ENCODE peak calls at places on chromosomes 3 and 15, in nine cellular contexts. S is IMR-90, L is left lung, B is HAP-1, J is lower lobe of right lung, V is heart left ventricle, Y is dorsolateral prefrontal cortex, D is PC-3, G is GM23248. K is an unnamed sample.

GRCh38 chr3:43770426-43771103 is 79.8 kb downstream of the ABHD5 start:
- DNase-seq in D (peak; percentile 50), V (peak; percentile 51), S (no peak), B (no peak), Y (peak; percentile 32), J (peak; percentile 68), G (peak; percentile 78), L (no peak), K (no peak)

GRCh38 chr15:41936649-41937567 is 35.4 kb downstream of the EHD4 start:
- DNase-seq in V (peak; percentile 49), Y (no peak), D (no peak), B (no peak), S (peak; percentile 55), J (no peak), L (no peak), G (peak; percentile 81), K (no peak)

GRCh38 chr3:64196236-64196929 is 28.9 kb downstream of the PRICKLE2 start:
- DNase-seq in B (no peak), G (no peak), Y (no peak), V (no peak), L (no peak), J (no peak), D (no peak), S (no peak), K (no peak)

GRCh38 chr3:136645915-136646314 is 106.3 kb downstream of the STAG1 start:
- DNase-seq in G (no peak), Y (no peak), V (no peak), L (no peak), S (no peak), B (no peak), D (no peak), J (no peak), K (no peak)

GRCh38 chr3:159804726-159805410 is 183.8 kb upstream of the IL12A start:
- DNase-seq in J (peak; percentile 49), S (peak; percentile 92), B (peak; percentile 73), Y (peak; percentile 70), D (peak; percentile 93), G (peak; percentile 94), V (peak; percentile 77), L (no peak), K (peak; percentile 89)

GRCh38 chr3:101784850-101785613 is 6.0 kb downstream of the NXPE3 start:
- DNase-seq in B (no peak), J (no peak), Y (no peak), L (no peak), G (no peak), S (no peak), D (no peak), V (no peak), K (no peak)

GRCh38 chr15:89587955-89588354 is 12.7 kb downstream of the TICRR start:
- DNase-seq in B (no peak), S (peak; percentile 78), L (no peak), V (no peak), Y (no peak), D (peak; percentile 62), J (no peak), G (peak; percentile 76), K (peak; percentile 56)

GRCh38 chr3:95162794-95163193 is 1099.9 kb downstream of the NSUN3 start:
- DNase-seq in L (no peak), B (no peak), J (no peak), S (no peak), G (no peak), V (no peak), D (no peak), Y (no peak), K (no peak)

GRCh38 chr15:52098328-52098727 is 14.2 kb downstream of the BCL2L10 start:
- DNase-seq in B (no peak), G (no peak), J (no peak), V (no peak), S (no peak), D (no peak), Y (no peak), L (no peak), K (no peak)

GRCh38 chr3:125585595-125586223 is 9.6 kb downstream of the OSBPL11 start:
- DNase-seq in V (peak; percentile 56), G (peak; percentile 76), D (peak; percentile 64), J (no peak), B (peak; percentile 76), L (no peak), S (peak; percentile 82), Y (peak; percentile 48), K (peak; percentile 88)

GRCh38 chr3:169243122-169243521 is 420.4 kb downstream of the MECOM start:
- DNase-seq in B (peak; percentile 83), L (no peak), Y (no peak), S (peak; percentile 10), V (no peak), G (no peak), D (no peak), J (no peak), K (no peak)

GRCh38 chr3:43632269-43632733 is 10.5 kb upstream of the ANO10 start:
- DNase-seq in D (peak; percentile 98), S (peak; percentile 90), V (no peak), G (peak; percentile 95), B (no peak), Y (peak; percentile 3), L (no peak), J (no peak), K (no peak)

GRCh38 chr3:133412511-133413165 is 12.8 kb downstream of the BFSP2 start:
- DNase-seq in G (peak; percentile 90), S (peak; percentile 85), L (peak; percentile 71), D (no peak), V (no peak), B (no peak), J (no peak), Y (no peak), K (peak; percentile 74)

GRCh38 chr15:50718700-50719125 is 32.1 kb upstream of the TRPM7 start:
- DNase-seq in S (no peak), L (no peak), G (no peak), J (no peak), V (no peak), B (no peak), Y (no peak), D (no peak), K (no peak)

GRCh38 chr15:29455530-29455929 is 185.9 kb upstream of the NSMCE3 start:
- DNase-seq in J (no peak), L (no peak), V (no peak), S (no peak), D (no peak), Y (no peak), G (no peak), B (no peak), K (no peak)

GRCh38 chr3:52031896-52032295 is 24.5 kb downstream of the DUSP7 start:
- DNase-seq in B (no peak), D (no peak), V (no peak), S (no peak), G (no peak), Y (no peak), J (no peak), L (no peak), K (no peak)

GRCh38 chr15:81221449-81221848 is 24.8 kb downstream of the IL16 start:
- DNase-seq in V (no peak), G (peak; percentile 19), Y (no peak), D (no peak), L (no peak), J (no peak), B (no peak), S (no peak), K (peak; percentile 43)

GRCh38 chr15:72397780-72398179 is 325 bp upstream of the TMEM202 start:
- DNase-seq in Y (no peak), L (no peak), D (no peak), S (no peak), G (no peak), B (no peak), J (no peak), V (no peak), K (no peak)

GRCh38 chr3:10915395-10915794 is 77.2 kb upstream of the SLC6A1 start:
- DNase-seq in L (no peak), B (no peak), S (no peak), J (no peak), D (no peak), Y (no peak), V (no peak), G (no peak), K (no peak)
- H3K27me3 ChIP-seq in L (no peaks in the 10 kb centered on the region), B (peaks cover 2% of the 10 kb centered on the region), S (peaks cover 3% of the 10 kb centered on the region), J (peaks cover 7% of the 10 kb centered on the region), D (no peaks in the 10 kb centered on the region), Y (no peaks in the 10 kb centered on the region), V (no peaks in the 10 kb centered on the region), G (no peaks in the 10 kb centered on the region), K (peaks cover 2% of the 10 kb centered on the region)

GRCh38 chr3:129978123-129978522 is 3.6 kb downstream of the TRH start:
- DNase-seq in Y (no peak), S (no peak), D (no peak), J (no peak), V (no peak), L (no peak), G (no peak), B (no peak), K (peak; percentile 89)
- H3K27me3 ChIP-seq in Y (peaks cover 54% of the 10 kb centered on the region), S (peaks cover 88% of the 10 kb centered on the region), D (peaks cover 26% of the 10 kb centered on the region), J (peaks cover 47% of the 10 kb centered on the region), V (peaks cover 40% of the 10 kb centered on the region), L (peaks cover 43% of the 10 kb centered on the region), G (peaks cover 72% of the 10 kb centered on the region), B (no peaks in the 10 kb centered on the region), K (peaks cover 46% of the 10 kb centered on the region)

GRCh38 chr3:197139586-197139985 is 110.0 kb upstream of the MELTF start:
- DNase-seq in J (no peak), Y (no peak), D (no peak), G (no peak), L (no peak), V (no peak), B (no peak), S (no peak), K (no peak)
- H3K27me3 ChIP-seq in J (no peaks in the 10 kb centered on the region), Y (no peaks in the 10 kb centered on the region), D (no peaks in the 10 kb centered on the region), G (no peaks in the 10 kb centered on the region), L (no peaks in the 10 kb centered on the region), V (no peaks in the 10 kb centered on the region), B (no peaks in the 10 kb centered on the region), S (no peaks in the 10 kb centered on the region), K (no peaks in the 10 kb centered on the region)

GRCh38 chr3:35772364-35773009 is 133.2 kb downstream of the ARPP21 start:
- DNase-seq in L (no peak), D (peak; percentile 5), S (no peak), G (no peak), Y (no peak), J (no peak), B (no peak), V (no peak), K (no peak)
- H3K27me3 ChIP-seq in L (no peaks in the 10 kb centered on the region), D (no peaks in the 10 kb centered on the region), S (no peaks in the 10 kb centered on the region), G (no peaks in the 10 kb centered on the region), Y (no peaks in the 10 kb centered on the region), J (no peaks in the 10 kb centered on the region), B (no peaks in the 10 kb centered on the region), V (no peaks in the 10 kb centered on the region), K (no peaks in the 10 kb centered on the region)

GRCh38 chr3:11950576-11950975 is 53.6 kb upstream of the SYN2 start:
- DNase-seq in V (no peak), S (no peak), B (no peak), L (no peak), G (no peak), D (peak; percentile 51), J (no peak), Y (no peak), K (no peak)
- H3K27me3 ChIP-seq in V (no peaks in the 10 kb centered on the region), S (peaks cover 2% of the 10 kb centered on the region), B (peaks cover 2% of the 10 kb centered on the region), L (no peaks in the 10 kb centered on the region), G (no peaks in the 10 kb centered on the region), D (peaks cover 53% of the 10 kb centered on the region), J (no peaks in the 10 kb centered on the region), Y (no peaks in the 10 kb centered on the region), K (no peaks in the 10 kb centered on the region)

DNA sequence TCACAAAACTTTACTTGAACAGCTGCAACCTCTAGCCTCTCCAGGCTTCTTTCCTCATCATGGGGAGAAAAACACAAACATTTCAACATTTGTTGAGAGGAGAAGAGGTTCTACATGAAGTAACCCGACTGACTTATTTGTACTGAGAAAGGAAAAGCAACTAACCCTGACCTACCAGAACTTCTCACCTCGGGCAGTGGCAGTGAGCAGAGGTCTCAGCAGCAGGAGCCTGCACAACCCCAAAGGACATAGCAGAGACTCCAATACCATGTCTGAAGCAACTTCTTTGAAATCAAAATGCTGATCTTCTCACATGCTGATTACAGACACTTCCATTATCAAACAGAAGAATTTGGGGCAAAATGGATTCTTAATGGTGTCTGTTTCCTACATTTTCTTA is 1085.6 kb upstream of the CFAP20DC start:
- DNase-seq in V (no peak), S (no peak), B (no peak), L (no peak), D (no peak), Y (no peak), G (no peak), J (no peak), K (no peak)
- H3K27me3 ChIP-seq in V (no peaks in the 10 kb centered on the region), S (no peaks in the 10 kb centered on the region), B (no peaks in the 10 kb centered on the region), L (no peaks in the 10 kb centered on the region), D (peaks cover 12% of the 10 kb centered on the region), Y (no peaks in the 10 kb centered on the region), G (no peaks in the 10 kb centered on the region), J (no peaks in the 10 kb centered on the region), K (no peaks in the 10 kb centered on the region)